ENCODE peak calls at places on chromosomes 16 and 17, in seven cellular contexts. U, D, C, W, Z, H and N are unnamed samples.

GRCh38 chr17:59642535-59642934 is 22.8 kb downstream of the CLTC start:
- DNase-seq in U (no peak), D (no peak), C (no peak), W (no peak), Z (no peak), H (no peak), N (no peak)

GRCh38 chr16:53417011-53417410 is 17.3 kb upstream of the RBL2 start:
- DNase-seq in U (no peak), D (no peak), C (no peak), W (peak), Z (no peak), H (no peak), N (no peak)

GRCh38 chr17:32822996-32823395 is 53.9 kb downstream of the MYO1D start:
- DNase-seq in U (no peak), D (no peak), C (no peak), W (no peak), Z (no peak), H (no peak), N (no peak)

GRCh38 chr17:81522491-81523125 is 5.6 kb upstream of the FSCN2 start:
- DNase-seq in U (no peak), D (no peak), C (no peak), W (no peak), Z (no peak), H (no peak), N (no peak)

GRCh38 chr17:69175812-69176517 is 34.3 kb upstream of the ABCA6 start:
- DNase-seq in U (no peak), D (peak), C (no peak), W (peak), Z (no peak), H (no peak), N (no peak)

GRCh38 chr16:30904114-30904780 is 7.8 kb downstream of the CTF1 start:
- DNase-seq in U (no peak), D (no peak), C (no peak), W (no peak), Z (no peak), H (no peak), N (no peak)

GRCh38 chr16:63921737-63922136 is 1200.1 kb downstream of the CDH11 start:
- DNase-seq in U (no peak), D (no peak), C (no peak), W (no peak), Z (no peak), H (no peak), N (no peak)

GRCh38 chr17:46818929-46819859 is 702 bp upstream of the WNT3 start:
- DNase-seq in U (no peak), D (no peak), C (no peak), W (no peak), Z (no peak), H (no peak), N (no peak)

GRCh38 chr16:9393601-9394000 is 302.2 kb downstream of the HAPSTR1 start:
- DNase-seq in U (no peak), D (no peak), C (no peak), W (no peak), Z (no peak), H (no peak), N (no peak)

GRCh38 chr17:79788455-79788854 is 8.4 kb downstream of the CBX8 start:
- DNase-seq in U (no peak), D (no peak), C (no peak), W (no peak), Z (no peak), H (no peak), N (no peak)

GRCh38 chr17:45431531-45432404 is 902 bp downstream of the ARHGAP27 start:
- DNase-seq in U (peak), D (peak), C (peak), W (peak), Z (peak), H (peak), N (peak)

GRCh38 chr16:31248344-31248743 is 11.4 kb upstream of the ITGAM start:
- DNase-seq in U (no peak), D (no peak), C (no peak), W (no peak), Z (no peak), H (no peak), N (no peak)

GRCh38 chr17:61002316-61002736 is 324.7 kb downstream of the BCAS3 start:
- DNase-seq in U (no peak), D (peak), C (peak), W (peak), Z (peak), H (no peak), N (no peak)

GRCh38 chr17:57726213-57726612 is 18.9 kb downstream of the CCDC182 start:
- DNase-seq in U (no peak), D (no peak), C (no peak), W (no peak), Z (no peak), H (no peak), N (no peak)

GRCh38 chr17:7445011-7445927 is at the start of gene CHRNB1:
- DNase-seq in U (peak), D (peak), C (peak), W (no peak), Z (no peak), H (peak), N (peak)

GRCh38 chr16:48560692-48561091 is 49.3 kb downstream of the N4BP1 start:
- DNase-seq in U (no peak), D (no peak), C (no peak), W (no peak), Z (no peak), H (no peak), N (no peak)

GRCh38 chr17:6471531-6472465 is 27.5 kb downstream of the PIMREG start:
- DNase-seq in U (no peak), D (no peak), C (no peak), W (peak), Z (no peak), H (no peak), N (no peak)

GRCh38 chr16:87789437-87790277 is 23.9 kb upstream of the KLHDC4 start:
- DNase-seq in U (no peak), D (no peak), C (no peak), W (peak), Z (no peak), H (no peak), N (no peak)

GRCh38 chr16:67562918-67563707 is 787 bp downstream of the CTCF start:
- DNase-seq in U (peak), D (no peak), C (peak), W (peak), Z (peak), H (peak), N (no peak)

GRCh38 chr17:63960006-63960405 is 12.7 kb downstream of the SCN4A start:
- DNase-seq in U (no peak), D (no peak), C (no peak), W (no peak), Z (peak), H (no peak), N (no peak)

GRCh38 chr17:8481089-8481488 is 45.4 kb downstream of the NDEL1 start:
- DNase-seq in U (no peak), D (no peak), C (no peak), W (no peak), Z (no peak), H (no peak), N (no peak)

GRCh38 chr17:29619251-29619650 is 3.5 kb downstream of the CORO6 start:
- DNase-seq in U (peak), D (no peak), C (no peak), W (peak), Z (peak), H (no peak), N (no peak)

GRCh38 chr17:45847747-45848146 is 3.1 kb downstream of the SPPL2C start:
- DNase-seq in U (no peak), D (no peak), C (no peak), W (no peak), Z (no peak), H (no peak), N (no peak)

GRCh38 chr16:68075980-68076379 is 9.2 kb upstream of the NFATC3 start:
- DNase-seq in U (no peak), D (no peak), C (no peak), W (no peak), Z (no peak), H (no peak), N (no peak)

GRCh38 chr16:66401610-66402009 is 25.5 kb upstream of the BEAN1 start:
- DNase-seq in U (no peak), D (no peak), C (no peak), W (no peak), Z (no peak), H (no peak), N (no peak)